ENCODE peak calls at places on chromosomes 13 and 19, in four cellular contexts. N is tibial artery, P is pancreas, W is psoas muscle. X is an unnamed sample.

GRCh38 chr13:98279473-98280175 is 102.6 kb upstream of the RNF113B start:
- DNase-seq in W (no peak), N (no peak), P (no peak), X (no peak)

GRCh38 chr13:34361528-34361927 is 543.6 kb downstream of the RFC3 start:
- DNase-seq in N (no peak), P (no peak), W (no peak), X (peak)

GRCh38 chr19:48445256-48445605 is 552 bp upstream of the GRWD1 start:
- DNase-seq in P (no peak), W (no peak), N (peak), X (peak)

GRCh38 chr19:29596080-29596479 is 10.0 kb upstream of the POP4 start:
- DNase-seq in W (no peak), N (no peak), P (no peak), X (no peak)

GRCh38 chr19:21688464-21688863 is 78.9 kb downstream of the ZNF100 start:
- DNase-seq in N (no peak), W (no peak), P (no peak), X (no peak)

GRCh38 chr19:10009269-10009665 is 1.0 kb downstream of the COL5A3 start:
- DNase-seq in W (peak), N (peak), P (peak), X (peak)

GRCh38 chr13:106657104-106657503 is 89.2 kb upstream of the ARGLU1 start:
- DNase-seq in N (no peak), P (no peak), W (no peak), X (no peak)

GRCh38 chr19:51002101-51002532 is 713 bp upstream of the KLK8 start:
- DNase-seq in N (no peak), W (no peak), P (no peak), X (no peak)

GRCh38 chr19:13554506-13555235 is 48.4 kb upstream of the CACNA1A start:
- DNase-seq in P (no peak), N (no peak), W (no peak), X (no peak)

GRCh38 chr13:21822029-21822428 is 151.2 kb downstream of the FGF9 start:
- DNase-seq in W (no peak), P (no peak), N (no peak), X (no peak)

GRCh38 chr13:24502567-24503375 is 9.8 kb downstream of the PARP4 start:
- DNase-seq in N (peak), P (no peak), W (no peak), X (peak)

GRCh38 chr13:36736119-36736726 is 62.4 kb downstream of the SERTM1 start:
- DNase-seq in N (no peak), P (no peak), W (no peak), X (peak)

GRCh38 chr19:47598407-47599349 is 10.3 kb upstream of the BICRA start:
- DNase-seq in N (peak), P (no peak), W (peak), X (peak)

GRCh38 chr13:27076411-27076810 is 95.2 kb downstream of the USP12 start:
- DNase-seq in N (no peak), P (no peak), W (no peak), X (no peak)

GRCh38 chr13:47120284-47120683 is 223.4 kb upstream of the HTR2A start:
- DNase-seq in P (peak), N (no peak), W (no peak), X (no peak)

GRCh38 chr13:105465251-105465650 is 1070.2 kb downstream of the EFNB2 start:
- DNase-seq in P (no peak), N (no peak), W (no peak), X (no peak)

GRCh38 chr13:20461481-20461859 is 64.2 kb downstream of the CRYL1 start:
- DNase-seq in N (no peak), P (no peak), W (no peak), X (peak)

GRCh38 chr19:16319466-16319865 is 5.2 kb upstream of the KLF2 start:
- DNase-seq in P (no peak), W (no peak), N (no peak), X (no peak)

GRCh38 chr19:2481466-2481865 is 5.5 kb downstream of the GADD45B start:
- DNase-seq in N (no peak), P (no peak), W (no peak), X (no peak)

GRCh38 chr13:26168276-26168814 is 53.8 kb downstream of the RNF6 start:
- DNase-seq in N (no peak), W (no peak), P (no peak), X (peak)

GRCh38 chr13:71626396-71626795 is 240.6 kb downstream of the DACH1 start:
- DNase-seq in N (no peak), P (no peak), W (no peak), X (no peak)

GRCh38 chr13:30932481-30933333 is at the start of gene TEX26:
- DNase-seq in P (no peak), N (no peak), W (peak), X (no peak)

GRCh38 chr13:50192272-50192813 is 177.1 kb downstream of the KCNRG start:
- DNase-seq in W (no peak), N (no peak), P (no peak), X (no peak)

GRCh38 chr13:48840366-48840765 is 135.3 kb upstream of the FNDC3A start:
- DNase-seq in W (no peak), P (no peak), N (no peak), X (no peak)

GRCh38 chr13:94121686-94122085 is 357.8 kb downstream of the DCT start:
- DNase-seq in P (no peak), W (no peak), N (no peak), X (peak)

GRCh38 chr19:33785795-33786194 is 10.9 kb upstream of the KCTD15 start:
- DNase-seq in N (no peak), W (no peak), P (no peak), X (peak)

GRCh38 chr19:16203256-16204004 is 5.7 kb downstream of the AP1M1 start:
- DNase-seq in P (no peak), N (no peak), W (no peak), X (no peak)

GRCh38 chr19:10334340-10335148 is 1.2 kb upstream of the RAVER1 start:
- DNase-seq in P (peak), W (peak), N (peak), X (peak)

GRCh38 chr19:31883299-31883990 is 462.0 kb upstream of the ZNF507 start:
- DNase-seq in N (no peak), P (no peak), W (no peak), X (no peak)

GRCh38 chr19:40274585-40275544 is 10.3 kb downstream of the AKT2 start:
- DNase-seq in N (no peak), W (no peak), P (no peak), X (no peak)
- H3K4me3 ChIP-seq in N (no peak), W (no peak), P (no peak), X (no peak)

GRCh38 chr13:110109140-110109783 is 197.7 kb downstream of the COL4A1 start:
- DNase-seq in N (no peak), P (no peak), W (no peak), X (no peak)

GRCh38 chr13:110106726-110107125 is 200.2 kb downstream of the COL4A1 start:
- DNase-seq in W (no peak), N (peak), P (no peak), X (peak)

GRCh38 chr13:110107568-110108347 is 199.2 kb downstream of the COL4A1 start:
- DNase-seq in P (no peak), N (no peak), W (no peak), X (no peak)

GRCh38 chr13:110109910-110110309 is 197.0 kb downstream of the COL4A1 start:
- DNase-seq in W (peak), N (peak), P (no peak), X (peak)

DNA sequence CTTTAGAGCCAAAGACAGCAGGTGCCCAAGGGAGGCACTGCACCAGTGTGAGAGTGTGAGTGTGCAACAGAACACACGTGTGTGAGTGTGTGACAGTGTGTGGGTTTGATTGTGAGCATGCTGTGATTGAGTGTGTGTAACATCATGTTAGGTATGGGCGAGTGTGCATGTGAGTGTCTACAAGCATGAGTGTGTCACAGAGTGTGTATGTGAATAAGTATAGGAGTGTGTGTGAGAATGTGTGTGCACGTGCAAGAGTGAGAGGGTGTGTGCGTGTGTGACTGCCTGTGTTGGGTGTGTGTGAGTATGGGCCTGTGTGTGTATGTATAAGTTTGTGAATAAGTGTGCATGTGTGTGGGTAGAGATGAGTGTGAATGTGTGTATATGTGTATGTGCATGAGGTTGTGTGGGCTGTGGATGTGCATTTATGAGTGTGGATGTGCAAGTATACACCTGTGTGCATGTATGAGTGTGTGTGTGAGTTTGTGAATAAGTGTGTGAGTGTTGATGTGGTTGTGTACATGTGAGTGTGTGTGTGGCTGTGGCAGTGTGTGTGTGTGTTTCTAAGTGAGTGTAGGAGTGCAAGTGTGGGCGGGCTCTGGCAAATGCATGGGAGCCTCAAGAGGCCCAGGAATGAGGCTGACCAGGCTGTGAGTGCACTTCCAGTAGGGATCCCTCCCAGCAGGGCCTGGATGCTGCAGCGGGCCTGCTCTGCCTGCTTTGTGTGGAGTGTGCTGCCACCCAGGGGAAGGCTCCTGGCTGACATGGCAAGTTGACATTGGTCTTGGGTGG is 198.4 kb downstream of the COL4A1 start:
- DNase-seq in W (peak), P (peak), N (peak), X (peak)
- TF ChIP-seq CTCF in W (peak), P (peak), N (peak), X (peak)

GRCh38 chr13:92622905-92623304 is 603.7 kb upstream of the GPC6 start:
- DNase-seq in N (no peak), W (no peak), P (no peak), X (no peak)
- H3K4me3 ChIP-seq in N (no peak), W (no peak), P (no peak), X (no peak)

GRCh38 chr13:60756306-60756705 is 359.3 kb downstream of the TDRD3 start:
- DNase-seq in W (no peak), P (no peak), N (no peak), X (no peak)

GRCh38 chr13:60754691-60755090 is 357.7 kb downstream of the TDRD3 start:
- DNase-seq in W (no peak), N (no peak), P (no peak), X (no peak)

GRCh38 chr13:60757481-60757880 is 360.5 kb downstream of the TDRD3 start:
- DNase-seq in P (no peak), W (no peak), N (no peak), X (no peak)

GRCh38 chr13:60754211-60754610 is 357.2 kb downstream of the TDRD3 start:
- DNase-seq in N (no peak), W (no peak), P (no peak), X (no peak)

DNA sequence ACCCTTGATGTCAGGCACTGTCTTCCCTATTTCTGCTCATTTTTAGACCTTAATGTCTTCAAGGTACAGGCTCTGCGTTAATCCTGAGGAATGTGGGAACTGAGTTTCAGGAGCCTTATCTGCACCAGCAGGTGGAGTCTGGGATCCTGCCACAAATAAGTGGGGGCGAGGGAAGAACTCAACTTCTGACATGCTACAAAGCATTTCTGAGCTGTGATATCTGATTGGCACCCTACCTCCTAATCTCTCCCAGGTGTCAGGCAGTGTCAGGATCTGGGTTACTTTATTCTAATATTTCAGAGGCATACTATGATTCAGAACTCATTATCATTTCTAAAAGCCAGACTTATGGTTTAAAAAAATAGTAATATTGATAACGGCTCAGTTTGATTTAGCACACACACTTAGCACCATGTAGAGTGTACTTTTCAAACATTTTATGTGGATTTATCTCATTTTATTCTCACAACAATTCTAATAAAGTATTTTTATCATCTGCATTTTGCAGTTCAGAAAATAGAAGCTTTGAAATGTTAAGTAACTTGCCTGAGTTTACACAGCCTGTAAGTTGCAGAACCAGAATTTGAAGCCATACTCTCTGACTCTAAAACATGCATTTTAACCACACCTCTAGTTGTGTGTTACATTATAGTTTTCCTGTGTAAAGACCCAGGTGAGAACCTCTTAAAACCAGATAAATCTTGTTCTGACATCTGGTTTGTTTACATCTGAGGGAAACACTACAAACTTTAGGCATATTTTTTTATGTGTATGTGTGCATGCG is 358.6 kb downstream of the TDRD3 start:
- DNase-seq in P (no peak), N (no peak), W (no peak), X (no peak)
- TF ChIP-seq CTCF in P (no peak), N (no peak), W (no peak), X (no peak)

DNA sequence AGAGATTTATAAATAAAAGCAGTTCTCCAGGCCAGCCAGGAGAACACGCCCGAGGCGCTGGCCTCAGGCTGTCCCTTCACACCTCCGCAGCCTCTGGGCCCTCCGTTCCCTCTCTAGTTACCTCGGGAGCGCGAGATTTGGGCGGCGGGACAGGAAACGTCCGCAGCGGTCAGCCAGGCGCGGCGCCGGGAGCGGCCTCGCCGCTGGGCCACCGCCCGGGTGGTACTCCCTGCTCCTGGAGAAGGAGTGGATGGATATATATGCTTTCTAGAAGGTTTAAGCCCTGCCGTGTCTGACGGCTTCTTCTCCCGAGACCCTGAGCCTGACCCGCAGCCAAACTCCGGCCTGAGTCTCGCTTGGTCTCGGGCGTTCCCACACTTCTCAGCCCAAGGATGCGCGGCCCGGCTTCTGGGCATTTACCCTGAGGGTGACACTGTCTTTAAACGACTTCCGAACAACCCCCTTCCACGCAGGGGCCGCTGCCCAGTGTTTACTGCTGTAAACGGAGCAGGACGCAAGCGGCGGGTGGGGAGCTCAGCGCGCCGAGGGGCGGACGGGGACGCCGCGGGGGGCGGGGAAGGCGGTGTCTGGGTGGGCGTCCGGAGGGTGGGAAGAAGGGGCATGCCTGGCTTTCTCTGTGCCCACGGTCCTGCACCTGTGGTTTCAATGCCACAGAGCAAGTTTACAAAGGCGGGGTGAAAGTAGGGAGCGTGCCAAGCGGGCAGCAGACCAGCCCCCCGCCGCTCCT is 2.0 kb upstream of the ZIC2 start:
- DNase-seq in W (peak), N (no peak), P (peak), X (no peak)
- H3K4me3 ChIP-seq in W (peak), N (peak), P (peak), X (peak)

DNA sequence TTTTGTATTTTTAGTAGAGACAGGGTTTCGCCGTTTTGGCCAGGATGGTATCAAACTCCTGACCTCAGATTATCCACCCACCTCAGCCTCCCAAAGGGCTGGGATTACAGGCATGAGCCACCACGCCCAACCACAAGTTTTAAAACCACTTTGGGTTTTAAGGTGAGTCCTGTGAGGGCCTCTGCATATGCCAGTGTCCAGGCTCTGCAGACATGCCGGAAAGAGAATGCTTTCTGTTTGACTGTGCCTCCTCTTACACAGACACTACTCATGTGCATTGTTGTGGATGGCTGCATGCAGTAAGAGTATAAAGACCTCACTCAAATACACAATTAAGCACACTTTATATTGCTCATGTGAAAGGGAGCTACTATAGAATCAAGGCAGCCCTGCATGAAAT is 20.8 kb upstream of the SLC25A30 start:
- DNase-seq in P (no peak), N (no peak), W (no peak), X (no peak)
- TF ChIP-seq CTCF in P (no peak), N (no peak), W (no peak), X (no peak)

GRCh38 chr19:18090545-18091216 is 3.9 kb upstream of the IL12RB1 start:
- DNase-seq in W (no peak), P (no peak), N (no peak), X (peak)

GRCh38 chr19:18085702-18086457 is 854 bp downstream of the IL12RB1 start:
- DNase-seq in W (no peak), N (no peak), P (no peak), X (peak)

GRCh38 chr19:18089726-18090125 is 3.0 kb upstream of the IL12RB1 start:
- DNase-seq in P (no peak), W (no peak), N (no peak), X (no peak)

GRCh38 chr19:18083929-18084684 is 2.6 kb downstream of the IL12RB1 start:
- DNase-seq in W (no peak), P (no peak), N (no peak), X (no peak)

DNA sequence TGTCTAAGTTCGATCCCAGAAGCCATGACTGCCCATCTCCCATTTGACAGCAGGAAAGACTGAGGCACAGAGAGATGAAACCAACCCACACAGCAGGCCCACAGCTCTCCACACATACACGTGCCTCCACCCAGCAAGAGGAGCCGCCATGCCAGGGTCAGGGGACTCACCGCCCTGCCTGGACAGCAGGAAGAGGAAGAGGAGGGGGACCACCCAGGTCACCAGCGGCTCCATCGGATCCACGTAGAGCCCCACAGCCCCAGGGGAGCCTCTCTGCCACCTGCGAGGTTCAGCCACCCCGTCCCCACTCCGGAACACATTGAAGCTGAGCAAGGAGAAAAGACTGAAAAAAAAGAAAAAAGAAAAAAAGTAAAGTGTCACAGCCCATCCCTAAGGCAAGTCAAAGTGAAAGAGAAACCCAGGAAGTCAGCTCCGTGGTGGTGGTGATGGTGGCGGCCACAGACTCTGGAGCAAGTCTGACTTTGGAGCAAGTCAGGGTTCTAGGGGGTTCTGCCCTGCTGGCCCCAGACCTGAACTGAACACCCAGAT is at the start of gene IL12RB1:
- DNase-seq in N (no peak), P (no peak), W (no peak), X (no peak)
- H3K4me3 ChIP-seq in N (peak), P (no peak), W (peak), X (no peak)

DNA sequence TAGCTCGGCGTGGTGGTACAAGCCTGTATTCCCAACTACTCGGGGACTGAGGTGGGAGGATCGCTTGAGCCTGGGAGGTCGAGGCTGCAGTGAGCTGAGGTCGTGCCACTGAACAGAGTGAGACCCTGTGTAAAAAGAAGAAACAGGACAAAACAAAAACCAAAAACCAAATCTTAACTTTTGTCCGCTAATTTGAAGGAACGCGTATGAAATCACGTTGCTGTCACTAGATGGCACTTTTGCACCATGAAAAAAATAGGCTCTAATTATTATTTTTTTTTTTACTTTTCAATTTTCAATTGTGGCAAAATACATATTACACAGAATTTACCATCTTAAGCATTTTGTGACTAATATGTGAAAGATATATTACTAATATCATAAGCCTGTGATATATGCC is 17.6 kb upstream of the ZNF835 start:
- DNase-seq in P (no peak), W (no peak), N (no peak), X (no peak)
- TF ChIP-seq CTCF in P (no peak), W (no peak), N (no peak), X (no peak)

X was measured in foreskin fibroblast.